ENCODE peak calls at places on chromosomes 12 and 14, in five cellular contexts. Y is K562, C is SK-N-SH, Q is right cardiac atrium, K is upper lobe of right lung. T is an unnamed sample. For H3K4me1, the result is how much of the 10 kb centered on the place peaks cover.

GRCh38 chr14:101830271-101830670 is 68.8 kb downstream of the PPP2R5C start:
- DNase-seq in K (no peak), Q (no peak), C (no peak), Y (no peak), T (no peak)

GRCh38 chr12:24719293-24719721 is 229.6 kb downstream of the BCAT1 start:
- DNase-seq in K (no peak), C (no peak), Y (no peak), Q (no peak), T (no peak)

GRCh38 chr12:124428136-124428791 is 133.4 kb downstream of the RFLNA start:
- DNase-seq in Y (no peak), Q (peak), K (no peak), C (peak), T (no peak)

GRCh38 chr12:81221681-81222080 is 143.8 kb downstream of the ACSS3 start:
- DNase-seq in K (no peak), Y (no peak), C (no peak), Q (no peak), T (no peak)

GRCh38 chr12:116734156-116734768 is 3.6 kb downstream of the SPRING1 start:
- DNase-seq in K (no peak), Y (no peak), Q (no peak), C (no peak), T (no peak)

GRCh38 chr14:30550335-30550734 is 8.6 kb upstream of the G2E3 start:
- DNase-seq in Y (no peak), C (no peak), K (no peak), Q (no peak), T (no peak)

GRCh38 chr12:92064420-92064819 is 81.2 kb downstream of the BTG1 start:
- DNase-seq in K (no peak), C (no peak), Y (no peak), Q (no peak), T (no peak)

GRCh38 chr14:22980672-22981089 is 1.7 kb downstream of the AJUBA start:
- DNase-seq in C (peak), K (peak), Y (no peak), Q (peak), T (no peak)

GRCh38 chr14:31527546-31527945 is 33.7 kb upstream of the NUBPL start:
- DNase-seq in K (no peak), Y (no peak), C (no peak), Q (no peak), T (no peak)

GRCh38 chr14:51116682-51117081 is 21.8 kb upstream of the TRIM9 start:
- DNase-seq in Q (no peak), C (no peak), K (no peak), Y (no peak), T (no peak)

GRCh38 chr12:66668311-66668710 is 10.6 kb downstream of the GRIP1 start:
- DNase-seq in C (no peak), K (no peak), Y (no peak), Q (no peak), T (no peak)

GRCh38 chr14:75660238-75660629 is 442 bp downstream of the ERG28 start:
- DNase-seq in Q (no peak), Y (no peak), K (no peak), C (no peak), T (no peak)

GRCh38 chr14:50832935-50833607 is 2.1 kb upstream of the NIN start:
- DNase-seq in C (no peak), K (no peak), Y (no peak), Q (no peak), T (no peak)

GRCh38 chr12:44504799-44505198 is 371.3 kb downstream of the NELL2 start:
- DNase-seq in Q (no peak), K (no peak), C (no peak), Y (no peak), T (no peak)

GRCh38 chr14:42961509-42961908 is 1354.8 kb downstream of the LRFN5 start:
- DNase-seq in Y (no peak), Q (no peak), C (no peak), K (no peak), T (no peak)

GRCh38 chr12:7162691-7163114 is 26.8 kb upstream of the PEX5 start:
- DNase-seq in Y (peak), C (no peak), K (peak), Q (no peak), T (peak)

GRCh38 chr14:59189822-59190368 is 1.4 kb downstream of the DAAM1 start:
- DNase-seq in K (peak), Q (peak), C (peak), Y (peak), T (peak)

GRCh38 chr12:6070472-6071257 is 53.8 kb downstream of the VWF start:
- DNase-seq in Q (peak), Y (no peak), K (no peak), C (no peak), T (no peak)

GRCh38 chr12:12180575-12180974 is 86.3 kb downstream of the LRP6 start:
- DNase-seq in K (no peak), C (no peak), Y (no peak), Q (no peak), T (no peak)

GRCh38 chr14:59507063-59507751 is 22.9 kb downstream of the JKAMP start:
- DNase-seq in Y (peak), Q (peak), K (no peak), C (peak), T (peak)

GRCh38 chr12:77796775-77797174 is 33.9 kb upstream of the NAV3 start:
- DNase-seq in K (no peak), Y (no peak), C (no peak), Q (no peak), T (no peak)

GRCh38 chr14:30673071-30673470 is 51.0 kb downstream of the SCFD1 start:
- DNase-seq in C (no peak), Y (no peak), K (no peak), Q (no peak), T (no peak)

DNA sequence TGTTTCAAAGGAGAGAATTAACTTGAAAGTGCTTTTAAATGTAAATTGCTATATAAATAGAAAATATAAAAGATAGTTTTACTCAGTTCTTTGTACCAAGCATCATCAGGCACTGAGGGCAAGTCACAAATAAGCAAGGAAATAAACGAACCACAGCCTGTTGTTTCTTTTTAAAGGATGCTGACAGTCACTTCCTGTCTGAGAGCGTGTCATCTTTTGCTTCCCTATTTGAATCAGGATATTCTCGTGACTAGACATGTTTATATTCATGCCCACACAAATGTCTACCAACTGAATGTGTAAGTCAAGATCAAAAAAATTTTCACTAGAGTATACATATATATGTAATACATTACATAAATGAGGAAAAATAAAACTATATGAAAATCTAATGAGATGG is 31.4 kb upstream of the SLC2A13 start:
- DNase-seq in Y (no peak), K (no peak), C (no peak), Q (no peak), T (no peak)
- H3K27ac ChIP-seq in Y (no peak), K (no peak), C (no peak), Q (no peak), T (no peak)

DNA sequence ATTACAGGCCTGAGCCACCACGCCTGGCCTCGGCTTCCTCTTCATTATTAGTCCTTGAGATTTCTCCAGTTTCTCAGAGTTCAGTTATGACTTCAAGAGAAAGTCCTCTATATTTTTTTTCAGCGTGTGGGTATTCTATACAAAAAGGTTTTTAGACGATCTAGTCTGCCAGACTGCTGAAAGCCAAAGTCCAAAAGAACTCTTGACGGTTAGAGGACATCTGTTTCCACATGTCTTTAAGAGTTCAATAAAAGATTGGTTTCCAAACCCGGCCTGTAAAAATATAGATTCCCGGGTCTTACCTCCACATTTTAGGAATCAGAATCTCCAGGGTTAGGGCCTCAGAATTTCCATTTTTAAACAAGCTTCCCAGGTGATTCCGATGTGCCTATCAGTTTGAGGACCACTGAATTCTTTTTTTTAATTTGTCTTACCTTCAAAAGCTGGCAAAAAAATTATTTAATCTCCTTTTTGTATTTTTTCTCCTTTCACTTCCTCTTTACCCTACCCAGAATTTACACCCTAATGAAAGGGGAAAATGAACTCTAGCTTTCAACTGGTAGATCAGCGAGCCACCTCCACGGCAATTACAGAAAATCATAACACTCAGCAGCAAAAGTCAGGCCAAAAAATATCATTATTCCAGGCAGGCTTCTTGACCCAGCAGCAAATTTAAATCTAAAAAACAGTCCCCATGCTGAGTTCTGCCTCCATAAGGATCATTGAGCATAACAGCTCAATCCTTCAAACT is 8.8 kb downstream of the NT5DC3 start:
- DNase-seq in Q (no peak), Y (no peak), K (no peak), C (no peak), T (no peak)
- H3K4me1 ChIP-seq in Q (under half), Y (under half), K (under half), C (under half), T (under half)

DNA sequence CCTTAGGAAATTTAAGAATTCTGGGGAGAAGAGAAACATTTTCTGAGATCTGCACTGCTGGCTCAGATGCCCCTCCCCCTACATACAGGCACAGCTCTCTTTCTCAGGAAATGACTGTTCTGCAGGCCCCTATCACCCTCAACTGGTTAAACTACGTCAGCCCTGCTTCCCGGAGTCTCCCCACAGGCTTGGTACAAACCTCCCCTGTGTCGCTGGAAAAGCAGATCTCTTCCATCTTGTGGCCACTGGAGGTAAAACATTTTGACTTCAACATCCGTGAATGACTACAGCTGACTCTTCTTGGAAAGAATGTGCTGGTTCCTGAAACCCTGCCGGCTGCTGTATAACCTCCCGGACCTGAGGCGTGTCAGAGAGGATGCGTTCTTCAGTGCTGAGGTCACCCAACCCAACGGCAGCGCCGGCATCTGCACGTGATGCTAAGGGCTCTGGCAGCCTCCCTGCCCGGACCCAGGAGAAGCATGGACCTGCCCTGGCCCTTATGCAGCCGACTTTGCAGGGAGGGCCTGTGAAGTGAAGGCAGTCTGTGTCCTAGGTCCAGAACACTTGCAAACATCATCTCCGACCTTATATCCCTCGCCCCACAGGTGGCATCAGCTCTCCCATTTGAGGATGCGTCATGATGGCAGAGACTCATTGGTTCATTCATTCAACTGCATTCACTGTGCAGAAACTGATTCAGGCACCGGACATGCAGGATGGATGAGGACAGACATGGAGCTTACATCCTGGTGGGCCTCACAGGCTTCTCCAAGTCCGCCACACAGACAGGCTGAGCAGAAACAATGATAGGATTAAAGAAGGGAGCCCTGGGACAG is 129.2 kb downstream of the GCH1 start:
- DNase-seq in K (peak), Y (peak), C (peak), Q (peak), T (peak)
- H3K27ac ChIP-seq in K (peak), Y (peak), C (peak), Q (peak), T (peak)

GRCh38 chr12:52872644-52873384 is 24.0 kb upstream of the KRT78 start:
- DNase-seq in Y (no peak), C (no peak), Q (no peak), K (no peak), T (no peak)

GRCh38 chr12:52874573-52875435 is 26.0 kb upstream of the KRT78 start:
- DNase-seq in Q (no peak), K (no peak), Y (no peak), C (no peak), T (no peak)

GRCh38 chr12:52871291-52871961 is 22.6 kb upstream of the KRT78 start:
- DNase-seq in K (no peak), Y (no peak), C (no peak), Q (peak), T (no peak)

GRCh38 chr12:52873832-52874572 is 25.2 kb upstream of the KRT78 start:
- DNase-seq in Q (peak), K (peak), C (peak), Y (peak), T (peak)

DNA sequence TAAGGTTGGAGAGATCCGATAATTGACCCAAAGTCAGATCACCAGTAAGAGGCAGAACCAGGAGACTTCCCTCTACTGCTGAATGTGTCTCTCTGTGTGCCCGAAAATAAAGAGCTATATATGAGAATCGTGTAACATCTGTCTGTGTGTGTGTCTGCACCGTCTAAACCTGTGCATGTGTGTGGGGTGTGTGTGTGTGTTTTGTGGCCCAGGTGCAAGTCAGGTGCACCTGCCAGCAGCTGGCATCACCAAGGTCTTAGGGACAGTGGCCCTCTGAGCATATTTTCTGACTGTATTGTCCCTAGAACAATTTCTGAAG is 24.7 kb upstream of the KRT78 start:
- DNase-seq in Q (no peak), C (no peak), Y (no peak), K (no peak), T (no peak)
- H3K4me1 ChIP-seq in Q (under half), C (under half), Y (under half), K (under half), T (half or more)

GRCh38 chr12:2054091-2055018 is 1.6 kb downstream of the CACNA1C start:
- DNase-seq in K (no peak), Q (peak), C (peak), Y (no peak), T (no peak)
- H3K27ac ChIP-seq in K (peak), Q (no peak), C (no peak), Y (no peak), T (no peak)

DNA sequence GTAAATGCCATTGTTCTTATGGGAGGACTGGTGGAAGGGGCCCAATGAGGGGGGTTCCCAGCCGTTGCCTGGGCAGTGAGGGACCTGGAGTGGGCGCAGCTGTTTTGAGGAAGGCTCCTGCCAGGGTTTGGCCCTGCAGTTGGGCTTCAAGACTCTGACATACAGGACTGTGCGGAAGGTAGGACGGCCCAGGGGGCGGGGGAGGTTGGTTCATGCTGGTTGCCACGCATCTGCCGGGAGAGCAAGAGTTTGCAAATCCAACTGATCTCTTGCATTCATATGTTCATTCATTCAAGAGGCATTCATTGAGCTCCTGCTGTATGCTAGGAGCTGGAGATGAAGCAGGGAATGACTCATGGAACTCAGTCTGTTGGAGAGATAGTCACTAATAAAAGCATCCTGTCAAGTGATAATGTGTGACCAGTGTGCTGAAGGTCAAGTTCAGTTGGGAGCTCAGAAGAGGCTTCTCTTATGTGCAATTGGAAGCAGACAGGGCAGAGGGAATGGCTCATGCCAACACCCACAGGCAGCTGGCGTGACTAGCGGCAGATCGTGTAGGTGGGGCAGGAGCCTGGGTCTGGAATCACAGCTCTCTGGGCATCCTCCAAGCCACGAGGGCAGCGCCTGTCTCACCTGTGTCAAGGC is 7.8 kb downstream of the SH2B3 start:
- DNase-seq in Q (peak), C (no peak), K (no peak), Y (no peak), T (no peak)
- H3K4me1 ChIP-seq in Q (under half), C (under half), K (half or more), Y (half or more), T (half or more)

GRCh38 chr14:88310021-88310420 is 13.0 kb downstream of the KCNK10 start:
- DNase-seq in Q (no peak), K (no peak), C (no peak), Y (no peak), T (no peak)

GRCh38 chr14:88316521-88316920 is 6.5 kb downstream of the KCNK10 start:
- DNase-seq in C (no peak), Y (no peak), Q (no peak), K (no peak), T (no peak)

GRCh38 chr14:88310457-88310856 is 12.6 kb downstream of the KCNK10 start:
- DNase-seq in Y (no peak), Q (no peak), C (no peak), K (no peak), T (no peak)

GRCh38 chr14:88312262-88312661 is 10.8 kb downstream of the KCNK10 start:
- DNase-seq in K (no peak), Q (no peak), C (peak), Y (no peak), T (no peak)
- H3K27ac ChIP-seq in K (no peak), Q (no peak), C (no peak), Y (no peak), T (no peak)

GRCh38 chr12:26818201-26818600 is 14.8 kb downstream of the ITPR2 start:
- DNase-seq in Y (no peak), C (no peak), K (no peak), Q (no peak), T (no peak)

GRCh38 chr12:26821212-26821701 is 11.7 kb downstream of the ITPR2 start:
- DNase-seq in C (no peak), K (no peak), Q (no peak), Y (no peak), T (no peak)

GRCh38 chr12:26813812-26814211 is 19.2 kb downstream of the ITPR2 start:
- DNase-seq in Y (no peak), C (no peak), Q (no peak), K (no peak), T (no peak)

GRCh38 chr12:26818636-26819035 is 14.4 kb downstream of the ITPR2 start:
- DNase-seq in K (no peak), Q (no peak), Y (no peak), C (no peak), T (no peak)

DNA sequence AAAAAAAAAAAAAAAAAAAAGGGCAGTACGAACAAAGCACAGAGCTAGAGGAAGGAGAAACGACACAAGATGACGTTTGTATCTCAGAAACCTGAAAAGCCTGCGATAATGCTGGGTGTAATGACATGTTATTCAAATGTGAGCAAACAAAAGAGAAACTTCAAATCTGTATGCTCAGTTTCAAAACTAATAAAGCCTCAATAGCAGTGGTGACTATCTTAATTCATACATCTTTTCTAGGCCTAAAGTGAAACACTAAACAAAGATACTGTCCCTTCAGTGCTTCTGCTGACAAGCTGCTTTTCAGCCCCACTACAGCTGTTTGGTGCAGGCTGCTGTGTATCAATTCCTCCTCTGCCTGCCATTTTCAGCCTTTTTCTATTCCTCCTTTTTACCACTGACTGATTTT is 15.8 kb downstream of the ITPR2 start:
- DNase-seq in Q (no peak), Y (no peak), K (no peak), C (no peak), T (no peak)
- H3K4me1 ChIP-seq in Q (under half), Y (under half), K (under half), C (under half), T (under half)

T was measured in HCT116.